ENCODE peak calls at places on chromosomes 6 and 20, in nine cellular contexts. One of them, this sample, is unnamed.

GRCh38 chr6:48626421-48626820 is 515.4 kb upstream of the PTCHD4 start:
- DNase-seq in fibroblast of villous mesenchyme: no peak
- DNase-seq in NCI-H1092: no peak
- DNase-seq in fibroblast of pulmonary artery: no peak
- DNase-seq in CD4-positive, alpha-beta T cell: no peak
- DNase-seq in amniotic stem cell: no peak
- DNase-seq in activated B cell treated with CpG ODN at 0.5 μM for 24 hours: no peak
- DNase-seq in Karpas-422: no peak
- DNase-seq in WERI-Rb-1: no peak
- DNase-seq in this sample: no peak

GRCh38 chr6:158020811-158021210 is 39.1 kb downstream of the SYNJ2 start:
- DNase-seq in amniotic stem cell: no peak
- DNase-seq in Karpas-422: no peak
- DNase-seq in activated B cell treated with CpG ODN at 0.5 μM for 24 hours: no peak
- DNase-seq in NCI-H1092: no peak
- DNase-seq in CD4-positive, alpha-beta T cell: no peak
- DNase-seq in fibroblast of pulmonary artery: no peak
- DNase-seq in WERI-Rb-1: no peak
- DNase-seq in fibroblast of villous mesenchyme: no peak
- DNase-seq in this sample: no peak

GRCh38 chr20:31573555-31574295 is 31.4 kb upstream of the ID1 start:
- DNase-seq in fibroblast of villous mesenchyme: peak
- DNase-seq in amniotic stem cell: no peak
- DNase-seq in Karpas-422: no peak
- DNase-seq in fibroblast of pulmonary artery: no peak
- DNase-seq in NCI-H1092: peak
- DNase-seq in activated B cell treated with CpG ODN at 0.5 μM for 24 hours: no peak
- DNase-seq in WERI-Rb-1: no peak
- DNase-seq in CD4-positive, alpha-beta T cell: no peak
- DNase-seq in this sample: no peak

GRCh38 chr20:14065774-14066173 is 70.5 kb downstream of the MACROD2 start:
- DNase-seq in NCI-H1092: no peak
- DNase-seq in activated B cell treated with CpG ODN at 0.5 μM for 24 hours: no peak
- DNase-seq in WERI-Rb-1: no peak
- DNase-seq in Karpas-422: no peak
- DNase-seq in amniotic stem cell: no peak
- DNase-seq in fibroblast of pulmonary artery: no peak
- DNase-seq in CD4-positive, alpha-beta T cell: no peak
- DNase-seq in fibroblast of villous mesenchyme: no peak
- DNase-seq in this sample: no peak

GRCh38 chr20:57659131-57659788 is 39.0 kb upstream of the ZBP1 start:
- DNase-seq in WERI-Rb-1: peak
- DNase-seq in fibroblast of pulmonary artery: no peak
- DNase-seq in activated B cell treated with CpG ODN at 0.5 μM for 24 hours: no peak
- DNase-seq in NCI-H1092: no peak
- DNase-seq in Karpas-422: no peak
- DNase-seq in fibroblast of villous mesenchyme: no peak
- DNase-seq in CD4-positive, alpha-beta T cell: no peak
- DNase-seq in amniotic stem cell: no peak
- DNase-seq in this sample: no peak

GRCh38 chr20:60559462-60559861 is 601.2 kb downstream of the CDH26 start:
- DNase-seq in activated B cell treated with CpG ODN at 0.5 μM for 24 hours: no peak
- DNase-seq in CD4-positive, alpha-beta T cell: no peak
- DNase-seq in amniotic stem cell: no peak
- DNase-seq in Karpas-422: no peak
- DNase-seq in NCI-H1092: no peak
- DNase-seq in fibroblast of villous mesenchyme: no peak
- DNase-seq in WERI-Rb-1: no peak
- DNase-seq in fibroblast of pulmonary artery: no peak
- DNase-seq in this sample: no peak

GRCh38 chr20:58651548-58651822 is 402 bp downstream of the STX16 start:
- DNase-seq in NCI-H1092: peak
- DNase-seq in WERI-Rb-1: peak
- DNase-seq in CD4-positive, alpha-beta T cell: no peak
- DNase-seq in amniotic stem cell: no peak
- DNase-seq in activated B cell treated with CpG ODN at 0.5 μM for 24 hours: no peak
- DNase-seq in Karpas-422: no peak
- DNase-seq in fibroblast of pulmonary artery: no peak
- DNase-seq in fibroblast of villous mesenchyme: no peak
- DNase-seq in this sample: no peak

GRCh38 chr20:53643031-53643832 is 49.6 kb upstream of the ZNF217 start:
- DNase-seq in fibroblast of pulmonary artery: peak
- DNase-seq in Karpas-422: no peak
- DNase-seq in activated B cell treated with CpG ODN at 0.5 μM for 24 hours: no peak
- DNase-seq in fibroblast of villous mesenchyme: peak
- DNase-seq in amniotic stem cell: no peak
- DNase-seq in WERI-Rb-1: no peak
- DNase-seq in CD4-positive, alpha-beta T cell: peak
- DNase-seq in NCI-H1092: no peak
- DNase-seq in this sample: no peak

GRCh38 chr6:139308936-139309603 is 17.3 kb upstream of the TXLNB start:
- DNase-seq in WERI-Rb-1: no peak
- DNase-seq in NCI-H1092: no peak
- DNase-seq in activated B cell treated with CpG ODN at 0.5 μM for 24 hours: no peak
- DNase-seq in Karpas-422: no peak
- DNase-seq in fibroblast of pulmonary artery: peak
- DNase-seq in fibroblast of villous mesenchyme: peak
- DNase-seq in amniotic stem cell: no peak
- DNase-seq in CD4-positive, alpha-beta T cell: no peak
- DNase-seq in this sample: no peak

GRCh38 chr6:3929281-3929798 is 80.2 kb downstream of the FAM50B start:
- DNase-seq in amniotic stem cell: peak
- DNase-seq in WERI-Rb-1: no peak
- DNase-seq in fibroblast of villous mesenchyme: peak
- DNase-seq in Karpas-422: no peak
- DNase-seq in fibroblast of pulmonary artery: peak
- DNase-seq in CD4-positive, alpha-beta T cell: no peak
- DNase-seq in activated B cell treated with CpG ODN at 0.5 μM for 24 hours: no peak
- DNase-seq in NCI-H1092: no peak
- DNase-seq in this sample: no peak

GRCh38 chr6:47126647-47127339 is 84.7 kb upstream of the ADGRF1 start:
- DNase-seq in fibroblast of pulmonary artery: peak
- DNase-seq in CD4-positive, alpha-beta T cell: no peak
- DNase-seq in activated B cell treated with CpG ODN at 0.5 μM for 24 hours: no peak
- DNase-seq in Karpas-422: no peak
- DNase-seq in WERI-Rb-1: no peak
- DNase-seq in fibroblast of villous mesenchyme: no peak
- DNase-seq in NCI-H1092: no peak
- DNase-seq in amniotic stem cell: no peak
- DNase-seq in this sample: no peak

GRCh38 chr6:148758492-148758891 is 11.7 kb downstream of the UST start:
- DNase-seq in fibroblast of villous mesenchyme: peak
- DNase-seq in Karpas-422: peak
- DNase-seq in NCI-H1092: no peak
- DNase-seq in fibroblast of pulmonary artery: no peak
- DNase-seq in activated B cell treated with CpG ODN at 0.5 μM for 24 hours: peak
- DNase-seq in WERI-Rb-1: no peak
- DNase-seq in CD4-positive, alpha-beta T cell: no peak
- DNase-seq in amniotic stem cell: no peak
- DNase-seq in this sample: no peak

GRCh38 chr20:38927902-38928578 is 1.8 kb downstream of the FAM83D start:
- DNase-seq in Karpas-422: peak
- DNase-seq in NCI-H1092: no peak
- DNase-seq in CD4-positive, alpha-beta T cell: no peak
- DNase-seq in WERI-Rb-1: no peak
- DNase-seq in amniotic stem cell: no peak
- DNase-seq in fibroblast of pulmonary artery: no peak
- DNase-seq in activated B cell treated with CpG ODN at 0.5 μM for 24 hours: no peak
- DNase-seq in fibroblast of villous mesenchyme: no peak
- DNase-seq in this sample: peak

GRCh38 chr6:134420638-134421181 is 102.8 kb upstream of the SGK1 start:
- DNase-seq in NCI-H1092: no peak
- DNase-seq in activated B cell treated with CpG ODN at 0.5 μM for 24 hours: no peak
- DNase-seq in WERI-Rb-1: no peak
- DNase-seq in CD4-positive, alpha-beta T cell: no peak
- DNase-seq in amniotic stem cell: peak
- DNase-seq in fibroblast of villous mesenchyme: peak
- DNase-seq in fibroblast of pulmonary artery: peak
- DNase-seq in Karpas-422: no peak
- DNase-seq in this sample: no peak

GRCh38 chr6:137237413-137238170 is 18.4 kb upstream of the IFNGR1 start:
- DNase-seq in activated B cell treated with CpG ODN at 0.5 μM for 24 hours: no peak
- DNase-seq in fibroblast of pulmonary artery: peak
- DNase-seq in amniotic stem cell: peak
- DNase-seq in Karpas-422: no peak
- DNase-seq in WERI-Rb-1: no peak
- DNase-seq in fibroblast of villous mesenchyme: peak
- DNase-seq in CD4-positive, alpha-beta T cell: no peak
- DNase-seq in NCI-H1092: no peak
- DNase-seq in this sample: no peak

GRCh38 chr6:39218868-39219567 is 10.3 kb downstream of the KCNK5 start:
- DNase-seq in activated B cell treated with CpG ODN at 0.5 μM for 24 hours: no peak
- DNase-seq in WERI-Rb-1: peak
- DNase-seq in fibroblast of villous mesenchyme: no peak
- DNase-seq in amniotic stem cell: no peak
- DNase-seq in NCI-H1092: no peak
- DNase-seq in fibroblast of pulmonary artery: no peak
- DNase-seq in Karpas-422: no peak
- DNase-seq in CD4-positive, alpha-beta T cell: no peak
- DNase-seq in this sample: no peak

GRCh38 chr20:50415516-50416268 is 94.5 kb upstream of the PTPN1 start:
- DNase-seq in NCI-H1092: no peak
- DNase-seq in fibroblast of villous mesenchyme: peak
- DNase-seq in fibroblast of pulmonary artery: peak
- DNase-seq in Karpas-422: no peak
- DNase-seq in amniotic stem cell: no peak
- DNase-seq in activated B cell treated with CpG ODN at 0.5 μM for 24 hours: no peak
- DNase-seq in CD4-positive, alpha-beta T cell: no peak
- DNase-seq in WERI-Rb-1: no peak
- DNase-seq in this sample: no peak

GRCh38 chr20:2780948-2781347 is 19.5 kb downstream of the CPXM1 start:
- DNase-seq in Karpas-422: peak
- DNase-seq in NCI-H1092: no peak
- DNase-seq in fibroblast of pulmonary artery: no peak
- DNase-seq in amniotic stem cell: no peak
- DNase-seq in CD4-positive, alpha-beta T cell: no peak
- DNase-seq in fibroblast of villous mesenchyme: no peak
- DNase-seq in WERI-Rb-1: no peak
- DNase-seq in activated B cell treated with CpG ODN at 0.5 μM for 24 hours: no peak
- DNase-seq in this sample: no peak

GRCh38 chr6:132511836-132512230 is 1.1 kb downstream of the STX7 start:
- DNase-seq in fibroblast of villous mesenchyme: no peak
- DNase-seq in WERI-Rb-1: no peak
- DNase-seq in activated B cell treated with CpG ODN at 0.5 μM for 24 hours: no peak
- DNase-seq in Karpas-422: peak
- DNase-seq in NCI-H1092: no peak
- DNase-seq in CD4-positive, alpha-beta T cell: no peak
- DNase-seq in fibroblast of pulmonary artery: no peak
- DNase-seq in amniotic stem cell: no peak
- DNase-seq in this sample: no peak

GRCh38 chr6:15715060-15715459 is 52.2 kb upstream of the DTNBP1 start:
- DNase-seq in NCI-H1092: no peak
- DNase-seq in WERI-Rb-1: no peak
- DNase-seq in Karpas-422: no peak
- DNase-seq in fibroblast of pulmonary artery: no peak
- DNase-seq in fibroblast of villous mesenchyme: no peak
- DNase-seq in CD4-positive, alpha-beta T cell: no peak
- DNase-seq in activated B cell treated with CpG ODN at 0.5 μM for 24 hours: no peak
- DNase-seq in amniotic stem cell: no peak
- DNase-seq in this sample: peak

GRCh38 chr6:155120034-155120433 is 124.9 kb downstream of the TIAM2 start:
- DNase-seq in WERI-Rb-1: peak
- DNase-seq in Karpas-422: no peak
- DNase-seq in activated B cell treated with CpG ODN at 0.5 μM for 24 hours: no peak
- DNase-seq in NCI-H1092: no peak
- DNase-seq in fibroblast of villous mesenchyme: no peak
- DNase-seq in fibroblast of pulmonary artery: no peak
- DNase-seq in amniotic stem cell: no peak
- DNase-seq in CD4-positive, alpha-beta T cell: no peak
- DNase-seq in this sample: no peak

GRCh38 chr20:5153612-5154542 is 27.1 kb downstream of the CDS2 start:
- DNase-seq in CD4-positive, alpha-beta T cell: no peak
- DNase-seq in NCI-H1092: no peak
- DNase-seq in fibroblast of villous mesenchyme: peak
- DNase-seq in amniotic stem cell: no peak
- DNase-seq in fibroblast of pulmonary artery: no peak
- DNase-seq in WERI-Rb-1: no peak
- DNase-seq in Karpas-422: no peak
- DNase-seq in activated B cell treated with CpG ODN at 0.5 μM for 24 hours: no peak
- DNase-seq in this sample: no peak

GRCh38 chr6:158972241-158973233 is 27.5 kb downstream of the RSPH3 start:
- DNase-seq in activated B cell treated with CpG ODN at 0.5 μM for 24 hours: no peak
- DNase-seq in NCI-H1092: no peak
- DNase-seq in amniotic stem cell: peak
- DNase-seq in fibroblast of villous mesenchyme: peak
- DNase-seq in Karpas-422: peak
- DNase-seq in CD4-positive, alpha-beta T cell: no peak
- DNase-seq in WERI-Rb-1: no peak
- DNase-seq in fibroblast of pulmonary artery: peak
- DNase-seq in this sample: peak

GRCh38 chr6:50600280-50600679 is 113.0 kb upstream of the TFAP2D start:
- DNase-seq in WERI-Rb-1: no peak
- DNase-seq in fibroblast of pulmonary artery: no peak
- DNase-seq in Karpas-422: no peak
- DNase-seq in CD4-positive, alpha-beta T cell: no peak
- DNase-seq in amniotic stem cell: no peak
- DNase-seq in activated B cell treated with CpG ODN at 0.5 μM for 24 hours: no peak
- DNase-seq in NCI-H1092: no peak
- DNase-seq in fibroblast of villous mesenchyme: no peak
- DNase-seq in this sample: no peak

GRCh38 chr6:169326067-169326799 is 72.6 kb upstream of the THBS2 start:
- DNase-seq in amniotic stem cell: no peak
- DNase-seq in WERI-Rb-1: peak
- DNase-seq in fibroblast of pulmonary artery: peak
- DNase-seq in fibroblast of villous mesenchyme: peak
- DNase-seq in activated B cell treated with CpG ODN at 0.5 μM for 24 hours: no peak
- DNase-seq in Karpas-422: peak
- DNase-seq in CD4-positive, alpha-beta T cell: no peak
- DNase-seq in NCI-H1092: peak
- DNase-seq in this sample: no peak

GRCh38 chr6:163469459-163469858 is 54.9 kb downstream of the QKI start:
- DNase-seq in fibroblast of pulmonary artery: no peak
- DNase-seq in CD4-positive, alpha-beta T cell: no peak
- DNase-seq in Karpas-422: no peak
- DNase-seq in NCI-H1092: no peak
- DNase-seq in fibroblast of villous mesenchyme: no peak
- DNase-seq in WERI-Rb-1: no peak
- DNase-seq in amniotic stem cell: no peak
- DNase-seq in activated B cell treated with CpG ODN at 0.5 μM for 24 hours: no peak
- DNase-seq in this sample: no peak

GRCh38 chr6:28586273-28586672 is 60.6 kb downstream of the GPX5 start:
- DNase-seq in Karpas-422: no peak
- DNase-seq in amniotic stem cell: no peak
- DNase-seq in fibroblast of pulmonary artery: no peak
- DNase-seq in CD4-positive, alpha-beta T cell: no peak
- DNase-seq in activated B cell treated with CpG ODN at 0.5 μM for 24 hours: no peak
- DNase-seq in WERI-Rb-1: no peak
- DNase-seq in NCI-H1092: no peak
- DNase-seq in fibroblast of villous mesenchyme: no peak
- DNase-seq in this sample: peak

GRCh38 chr6:100430962-100431361 is 33.8 kb downstream of the SIM1 start:
- DNase-seq in NCI-H1092: no peak
- DNase-seq in WERI-Rb-1: no peak
- DNase-seq in CD4-positive, alpha-beta T cell: no peak
- DNase-seq in activated B cell treated with CpG ODN at 0.5 μM for 24 hours: no peak
- DNase-seq in fibroblast of pulmonary artery: no peak
- DNase-seq in Karpas-422: no peak
- DNase-seq in amniotic stem cell: no peak
- DNase-seq in fibroblast of villous mesenchyme: no peak
- DNase-seq in this sample: no peak

GRCh38 chr6:48067148-48067709 is 43.8 kb downstream of the PTCHD4 start:
- DNase-seq in CD4-positive, alpha-beta T cell: no peak
- DNase-seq in amniotic stem cell: no peak
- DNase-seq in Karpas-422: no peak
- DNase-seq in WERI-Rb-1: no peak
- DNase-seq in activated B cell treated with CpG ODN at 0.5 μM for 24 hours: no peak
- DNase-seq in fibroblast of villous mesenchyme: peak
- DNase-seq in NCI-H1092: no peak
- DNase-seq in fibroblast of pulmonary artery: no peak
- DNase-seq in this sample: no peak

GRCh38 chr20:42577193-42577592 is 612.5 kb downstream of the PTPRT start:
- DNase-seq in Karpas-422: peak
- DNase-seq in fibroblast of villous mesenchyme: no peak
- DNase-seq in fibroblast of pulmonary artery: no peak
- DNase-seq in WERI-Rb-1: no peak
- DNase-seq in amniotic stem cell: no peak
- DNase-seq in NCI-H1092: no peak
- DNase-seq in CD4-positive, alpha-beta T cell: no peak
- DNase-seq in activated B cell treated with CpG ODN at 0.5 μM for 24 hours: no peak
- DNase-seq in this sample: no peak

GRCh38 chr20:6886065-6886729 is 118.7 kb downstream of the BMP2 start:
- DNase-seq in activated B cell treated with CpG ODN at 0.5 μM for 24 hours: no peak
- DNase-seq in NCI-H1092: peak
- DNase-seq in fibroblast of pulmonary artery: no peak
- DNase-seq in fibroblast of villous mesenchyme: no peak
- DNase-seq in WERI-Rb-1: no peak
- DNase-seq in Karpas-422: no peak
- DNase-seq in CD4-positive, alpha-beta T cell: no peak
- DNase-seq in amniotic stem cell: no peak
- DNase-seq in this sample: no peak